ENCODE peak calls at places on chromosomes 1 and 21, in four cellular contexts. N is transverse colon, P is HCT116, L is breast epithelium. Y is an unnamed sample.
A peak's percentile ranks its signal among the peaks of the same experiment; 100 is the strongest.

GRCh38 chr1:164746677-164747076 is 187.7 kb downstream of the PBX1 start:
- DNase-seq in N (no peak), P (no peak), L (no peak), Y (no peak)

GRCh38 chr1:22159858-22160257 is 17.0 kb upstream of the WNT4 start:
- DNase-seq in N (no peak), P (no peak), L (no peak), Y (no peak)

GRCh38 chr1:155026154-155026553 is 7.4 kb downstream of the DCST2 start:
- DNase-seq in N (no peak), P (no peak), L (no peak), Y (no peak)

GRCh38 chr1:242579528-242580235 is 55.2 kb upstream of the PLD5 start:
- DNase-seq in N (no peak), P (no peak), L (no peak), Y (peak; percentile 26)

GRCh38 chr1:59113876-59114457 is 182.9 kb upstream of the FGGY start:
- DNase-seq in N (no peak), P (no peak), L (no peak), Y (no peak)

GRCh38 chr1:13593511-13594131 is 10.0 kb downstream of the PDPN start:
- DNase-seq in N (peak; percentile 26), P (no peak), L (no peak), Y (peak; percentile 52)

GRCh38 chr1:239274242-239274830 is 112.0 kb upstream of the CHRM3 start:
- DNase-seq in N (no peak), P (no peak), L (no peak), Y (no peak)

GRCh38 chr1:209048961-209049669 is 534.4 kb upstream of the CAMK1G start:
- DNase-seq in N (no peak), P (no peak), L (no peak), Y (no peak)

GRCh38 chr21:45299864-45300785 is 12.4 kb upstream of the POFUT2 start:
- DNase-seq in N (no peak), P (no peak), L (no peak), Y (peak; percentile 80)

GRCh38 chr1:118788372-118788955 is 199.7 kb downstream of the TBX15 start:
- DNase-seq in N (no peak), P (no peak), L (no peak), Y (no peak)

GRCh38 chr1:21337459-21337930 is 47.2 kb upstream of the ECE1 start:
- DNase-seq in N (no peak), P (no peak), L (no peak), Y (no peak)

GRCh38 chr1:25425098-25426085 is 4.8 kb upstream of the RHCE start:
- DNase-seq in N (peak; percentile 68), P (no peak), L (no peak), Y (no peak)

GRCh38 chr1:66446261-66447001 is 87.5 kb upstream of the SGIP1 start:
- DNase-seq in N (no peak), P (peak; percentile 74), L (no peak), Y (no peak)

GRCh38 chr1:15616704-15617172 is 520 bp upstream of the DDI2 start:
- DNase-seq in N (no peak), P (no peak), L (no peak), Y (no peak)

GRCh38 chr21:15976807-15977206 is 247.0 kb downstream of the USP25 start:
- DNase-seq in N (no peak), P (no peak), L (no peak), Y (no peak)

GRCh38 chr21:25708467-25709065 is 26.1 kb downstream of the ATP5PF start:
- DNase-seq in N (peak; percentile 21), P (peak; percentile 26), L (no peak), Y (no peak)

GRCh38 chr1:109801791-109802135 is 38.0 kb upstream of the EPS8L3 start:
- DNase-seq in N (peak; percentile 6), P (no peak), L (peak; percentile 22), Y (no peak)

GRCh38 chr1:91278754-91279153 is 125.9 kb downstream of the HFM1 start:
- DNase-seq in N (no peak), P (peak; percentile 12), L (no peak), Y (no peak)

GRCh38 chr1:156126043-156126700 is 11.7 kb downstream of the LMNA start:
- DNase-seq in N (peak; percentile 82), P (peak; percentile 91), L (peak; percentile 87), Y (peak; percentile 96)

GRCh38 chr1:1402081-1402900 is 3.2 kb upstream of the CCNL2 start:
- DNase-seq in N (peak; percentile 36), P (peak; percentile 52), L (no peak), Y (no peak)

GRCh38 chr1:22712502-22713271 is 2.0 kb downstream of the EPHB2 start:
- DNase-seq in N (peak; percentile 48), P (no peak), L (no peak), Y (peak; percentile 56)

GRCh38 chr1:17594690-17595601 is 55.4 kb downstream of the ARHGEF10L start:
- DNase-seq in N (no peak), P (no peak), L (no peak), Y (no peak)

GRCh38 chr1:56060901-56061300 is 518.5 kb downstream of the PLPP3 start:
- DNase-seq in N (peak; percentile 12), P (no peak), L (no peak), Y (no peak)

GRCh38 chr1:56063461-56063860 is 515.9 kb downstream of the PLPP3 start:
- DNase-seq in N (no peak), P (no peak), L (no peak), Y (no peak)

GRCh38 chr1:56064705-56065104 is 514.7 kb downstream of the PLPP3 start:
- DNase-seq in N (no peak), P (peak; percentile 2), L (no peak), Y (no peak)

GRCh38 chr1:56061824-56062223 is 517.5 kb downstream of the PLPP3 start:
- DNase-seq in N (no peak), P (no peak), L (no peak), Y (no peak)

DNA sequence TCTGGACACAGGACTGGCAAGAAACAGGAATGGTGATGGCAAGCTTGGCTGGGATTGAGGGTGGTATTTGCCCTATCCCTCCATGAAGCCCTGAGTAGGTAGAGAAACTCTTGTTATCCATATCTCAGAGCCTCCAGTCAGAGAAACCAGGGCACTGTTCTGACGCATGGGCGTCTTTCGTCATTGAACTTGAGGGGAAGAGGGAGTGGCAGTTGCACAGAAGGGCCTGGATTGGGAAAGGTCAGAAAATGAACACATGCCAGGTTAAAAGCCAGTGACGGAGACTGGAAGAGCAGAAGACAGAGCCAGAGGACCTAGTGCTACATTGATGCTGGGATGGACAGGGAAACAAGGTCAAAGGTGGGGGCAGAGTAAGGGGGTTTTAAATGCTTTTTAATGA is 516.7 kb downstream of the PLPP3 start:
- DNase-seq in N (no peak), P (no peak), L (no peak), Y (no peak)
- TF ChIP-seq POLR2AphosphoS5 in N (no peak), P (no peak), L (no peak), Y (no peak)

GRCh38 chr1:247241687-247242086 is 14.2 kb upstream of the VN1R5 start:
- DNase-seq in N (no peak), P (no peak), L (no peak), Y (no peak)

GRCh38 chr1:247246325-247247115 is 9.4 kb upstream of the VN1R5 start:
- DNase-seq in N (no peak), P (no peak), L (no peak), Y (no peak)

GRCh38 chr1:247247568-247247967 is 8.3 kb upstream of the VN1R5 start:
- DNase-seq in N (no peak), P (no peak), L (no peak), Y (no peak)

DNA sequence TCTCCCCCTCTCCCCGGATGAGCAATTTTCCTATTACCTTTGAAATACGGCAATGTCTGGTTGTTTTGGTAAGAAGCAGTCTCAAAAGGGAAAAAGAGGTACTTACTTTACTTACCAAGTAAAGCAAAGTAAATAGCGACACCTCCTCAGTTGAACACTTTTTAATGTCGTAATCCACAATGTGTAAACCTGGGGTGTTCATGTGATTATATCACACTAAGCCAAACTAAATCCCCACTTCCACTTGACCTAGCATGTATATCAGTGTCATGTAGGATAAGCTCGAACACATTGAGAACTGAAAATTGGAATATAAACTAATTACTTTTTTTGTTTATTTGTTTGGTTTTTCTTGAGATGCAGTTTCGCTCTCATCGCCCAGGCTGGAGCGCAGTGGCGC is 12.1 kb upstream of the VN1R5 start:
- DNase-seq in N (no peak), P (no peak), L (no peak), Y (no peak)
- TF ChIP-seq CTCF in N (no peak), P (no peak), L (no peak), Y (no peak)

GRCh38 chr1:230749150-230749549 is 2.0 kb downstream of the CAPN9 start:
- DNase-seq in N (no peak), P (no peak), L (no peak), Y (no peak)
- H3K4me3 ChIP-seq in N (no peak overlapping the region), P (no peak overlapping the region), L (no peak overlapping the region), Y (no peak overlapping the region)

DNA sequence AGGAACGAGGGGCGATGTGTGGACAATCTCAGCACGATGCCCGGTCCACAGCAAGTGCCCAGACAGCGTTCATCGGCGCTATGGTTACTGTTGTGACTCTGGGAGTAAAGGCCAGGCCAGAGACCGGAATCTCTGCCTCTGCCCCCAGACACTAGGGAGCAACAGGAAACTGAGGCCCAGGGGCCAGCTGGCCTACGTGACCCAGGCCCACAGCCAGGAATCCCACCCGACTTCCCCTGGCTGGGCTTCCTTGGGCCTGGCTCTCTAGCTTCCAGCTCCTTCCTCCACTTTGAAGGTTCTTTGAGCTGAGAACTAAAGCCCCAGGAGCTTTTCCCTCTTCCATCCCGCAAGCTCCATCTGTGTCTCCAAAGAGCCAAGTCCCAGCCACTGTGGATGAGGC is 4.6 kb downstream of the LRP8 start:
- DNase-seq in N (no peak), P (no peak), L (no peak), Y (no peak)
- TF ChIP-seq POLR2AphosphoS5 in N (no peak), P (no peak), L (no peak), Y (no peak)